ENCODE peak calls at places on chromosome 4, in five cellular contexts. T is breast epithelium; P is heart left ventricle; G is CD8-positive, alpha-beta memory T cell; F is ovary. U is an unnamed sample. For H3K27me3, the result is how much of the 10 kb centered on the place peaks cover.

GRCh38 chr4:70903282-70903603 is 1.1 kb downstream of the MOB1B start:
- DNase-seq in T (no peak), G (no peak), F (no peak), P (no peak), U (no peak)

GRCh38 chr4:15336410-15337184 is 91.2 kb upstream of the C1QTNF7 start:
- DNase-seq in T (no peak), F (no peak), P (no peak), G (no peak), U (no peak)

GRCh38 chr4:100428051-100428450 is 89.8 kb downstream of the EMCN start:
- DNase-seq in G (no peak), P (no peak), F (no peak), T (no peak), U (no peak)

GRCh38 chr4:140755811-140756291 is 334 bp downstream of the TBC1D9 start:
- DNase-seq in G (no peak), T (peak), F (peak), P (peak), U (peak)

GRCh38 chr4:127370495-127371069 is 262.2 kb upstream of the INTU start:
- DNase-seq in P (no peak), F (no peak), T (no peak), G (no peak), U (no peak)

GRCh38 chr4:61828960-61829359 is 628.8 kb downstream of the ADGRL3 start:
- DNase-seq in P (no peak), G (no peak), T (no peak), F (no peak), U (no peak)

GRCh38 chr4:95250544-95251137 is 298.1 kb downstream of the UNC5C start:
- DNase-seq in P (no peak), T (no peak), G (no peak), F (no peak), U (no peak)

GRCh38 chr4:88843067-88843723 is 145.6 kb upstream of the NAP1L5 start:
- DNase-seq in P (no peak), T (no peak), F (no peak), G (no peak), U (no peak)

GRCh38 chr4:76354517-76355473 is 48.3 kb downstream of the STBD1 start:
- DNase-seq in T (no peak), G (peak), P (no peak), F (no peak), U (no peak)

GRCh38 chr4:184384056-184384809 is 90.1 kb downstream of the IRF2 start:
- DNase-seq in G (no peak), P (no peak), F (peak), T (no peak), U (peak)

GRCh38 chr4:155025762-155026457 is 182.5 kb upstream of the NPY2R start:
- DNase-seq in F (no peak), T (no peak), P (no peak), G (no peak), U (peak)

GRCh38 chr4:23717528-23718248 is 172.2 kb downstream of the PPARGC1A start:
- DNase-seq in P (no peak), T (no peak), G (no peak), F (no peak), U (no peak)

GRCh38 chr4:62344474-62344873 is 1144.3 kb downstream of the ADGRL3 start:
- DNase-seq in G (no peak), P (no peak), T (no peak), F (no peak), U (no peak)

GRCh38 chr4:10099521-10100325 is 16.9 kb downstream of the WDR1 start:
- DNase-seq in P (no peak), T (no peak), G (peak), F (no peak), U (no peak)

GRCh38 chr4:71571346-71571745 is 212.5 kb downstream of the GC start:
- DNase-seq in F (no peak), T (no peak), P (no peak), G (no peak), U (no peak)

GRCh38 chr4:119873794-119874325 is 192.8 kb downstream of the MAD2L1 start:
- DNase-seq in F (no peak), T (no peak), G (no peak), P (no peak), U (no peak)

GRCh38 chr4:173505924-173506779 is 23.9 kb downstream of the HAND2 start:
- DNase-seq in F (peak), G (no peak), P (peak), T (no peak), U (peak)

GRCh38 chr4:155629831-155630425 is 36.7 kb upstream of the GUCY1A1 start:
- DNase-seq in P (no peak), T (no peak), G (no peak), F (no peak), U (no peak)

GRCh38 chr4:70183168-70183939 is 12.2 kb upstream of the ODAM start:
- DNase-seq in G (no peak), P (no peak), F (no peak), T (no peak), U (no peak)

GRCh38 chr4:168796362-168797106 is 213.5 kb downstream of the CBR4 start:
- DNase-seq in T (no peak), G (no peak), P (no peak), F (no peak), U (no peak)

GRCh38 chr4:40038972-40039371 is 17.7 kb upstream of the N4BP2 start:
- DNase-seq in F (no peak), T (no peak), G (no peak), P (no peak), U (no peak)

GRCh38 chr4:16082424-16083216 is 1.2 kb downstream of the PROM1 start:
- DNase-seq in G (no peak), T (peak), F (no peak), P (peak), U (no peak)

GRCh38 chr4:142396279-142396678 is 449.8 kb downstream of the INPP4B start:
- DNase-seq in G (no peak), P (no peak), T (no peak), F (no peak), U (no peak)

GRCh38 chr4:45554423-45554822 is 569.4 kb downstream of the GABRG1 start:
- DNase-seq in F (no peak), T (no peak), P (no peak), G (no peak), U (no peak)

GRCh38 chr4:72568959-72569718 is at the start of gene ADAMTS3:
- DNase-seq in F (peak), P (peak), T (peak), G (no peak), U (no peak)

GRCh38 chr4:2059034-2059725 is at the start of gene NAT8L:
- DNase-seq in G (peak), T (no peak), F (no peak), P (peak), U (no peak)

GRCh38 chr4:24001945-24002640 is 112.2 kb upstream of the PPARGC1A start:
- DNase-seq in F (no peak), G (no peak), T (no peak), P (no peak), U (no peak)

GRCh38 chr4:28350485-28350884 is 1489.8 kb downstream of the STIM2 start:
- DNase-seq in F (no peak), G (no peak), T (no peak), P (no peak), U (no peak)

GRCh38 chr4:133143775-133144430 is 5.2 kb upstream of the PCDH10 start:
- DNase-seq in P (no peak), T (no peak), F (no peak), G (no peak), U (no peak)

GRCh38 chr4:3712936-3713335 is 53.2 kb upstream of the ADRA2C start:
- DNase-seq in T (no peak), P (peak), G (no peak), F (no peak), U (no peak)

GRCh38 chr4:149203256-149204001 is 612.2 kb downstream of the IQCM start:
- DNase-seq in F (no peak), T (no peak), G (no peak), P (no peak), U (no peak)

GRCh38 chr4:70838400-70838971 is 1.2 kb downstream of the GRSF1 start:
- DNase-seq in P (no peak), T (no peak), G (no peak), F (no peak), U (no peak)

GRCh38 chr4:1786544-1787362 is 6.3 kb upstream of the FGFR3 start:
- DNase-seq in T (no peak), F (no peak), G (no peak), P (no peak), U (no peak)

GRCh38 chr4:21884615-21885014 is 64.0 kb downstream of the KCNIP4 start:
- DNase-seq in F (no peak), T (no peak), G (no peak), P (no peak), U (no peak)

GRCh38 chr4:176002007-176002623 is 63.5 kb upstream of the WDR17 start:
- DNase-seq in F (no peak), G (no peak), T (no peak), P (peak), U (no peak)

GRCh38 chr4:156838761-156839160 is 132.8 kb downstream of the PDGFC start:
- DNase-seq in F (no peak), T (no peak), P (no peak), G (no peak), U (no peak)

GRCh38 chr4:83335691-83336090 is 1.0 kb upstream of the HPSE start:
- DNase-seq in F (peak), P (no peak), T (no peak), G (no peak), U (peak)
- H3K27me3 ChIP-seq in F (under half), P (under half), T (under half), G (under half), U (under half)

GRCh38 chr4:54107951-54108740 is 8.2 kb downstream of the GSX2 start:
- DNase-seq in T (no peak), F (no peak), P (no peak), G (no peak), U (no peak)

GRCh38 chr4:54110019-54110416 is 10.1 kb downstream of the GSX2 start:
- DNase-seq in G (no peak), T (no peak), P (no peak), F (no peak), U (no peak)

GRCh38 chr4:54104907-54105306 is 4.9 kb downstream of the GSX2 start:
- DNase-seq in F (no peak), G (no peak), P (no peak), T (no peak), U (no peak)

DNA sequence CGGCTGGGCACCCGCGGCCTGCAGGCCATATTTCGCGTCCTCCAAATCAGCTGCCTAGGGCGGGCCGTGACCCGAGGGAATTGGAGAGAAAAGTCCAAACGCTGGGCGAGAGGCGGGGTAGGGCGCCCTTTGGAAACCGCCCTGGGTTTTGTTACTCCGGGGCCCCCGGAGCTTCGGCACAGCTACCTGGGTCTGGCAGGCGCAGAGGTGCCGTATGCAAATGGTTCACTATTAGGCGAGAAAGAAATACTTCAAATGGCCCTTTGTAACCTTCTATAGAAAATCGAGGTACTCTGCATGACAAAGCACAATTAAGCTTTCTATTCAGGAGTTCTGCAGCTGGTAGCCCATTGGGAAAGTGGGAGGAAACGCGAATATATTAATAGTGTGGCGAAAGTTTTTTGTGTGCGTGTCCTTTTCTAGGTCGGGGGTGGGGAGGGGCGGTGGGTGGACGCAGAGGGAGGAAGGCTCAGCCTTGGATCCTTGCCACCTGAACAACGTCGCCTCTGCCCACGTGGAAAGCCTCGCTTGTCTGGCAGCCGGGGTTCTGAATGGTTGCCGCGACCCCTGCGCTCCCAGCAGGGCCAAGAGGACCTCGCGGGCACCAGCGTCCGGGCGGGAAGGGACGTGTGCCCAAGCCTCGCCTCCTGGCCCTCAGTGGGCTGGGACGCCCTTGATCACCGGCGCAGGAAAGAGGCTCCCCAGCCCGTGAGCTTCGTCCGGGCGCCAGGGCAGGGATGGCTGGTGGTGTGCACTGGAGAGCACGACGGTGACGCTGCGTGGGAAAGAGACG is 9.5 kb downstream of the GSX2 start:
- DNase-seq in G (no peak), T (no peak), F (no peak), P (no peak), U (no peak)
- H3K27me3 ChIP-seq in G (half or more), T (under half), F (under half), P (under half), U (half or more)

GRCh38 chr4:41757521-41758156 is 9.1 kb upstream of the PHOX2B start:
- DNase-seq in P (no peak), T (no peak), G (no peak), F (no peak), U (no peak)
- H3K27me3 ChIP-seq in P (under half), T (under half), G (under half), F (under half), U (under half)

GRCh38 chr4:8703857-8704495 is 111.4 kb downstream of the CPZ start:
- DNase-seq in T (peak), G (no peak), F (no peak), P (peak), U (no peak)

GRCh38 chr4:8704632-8705031 is 112.1 kb downstream of the CPZ start:
- DNase-seq in P (peak), F (peak), T (peak), G (no peak), U (no peak)

GRCh38 chr4:8702020-8702495 is 109.5 kb downstream of the CPZ start:
- DNase-seq in G (no peak), T (no peak), P (no peak), F (peak), U (no peak)

GRCh38 chr4:8702516-8703400 is 110.2 kb downstream of the CPZ start:
- DNase-seq in P (no peak), T (no peak), G (no peak), F (peak), U (no peak)

GRCh38 chr4:8703401-8703696 is 110.8 kb downstream of the CPZ start:
- DNase-seq in P (no peak), F (no peak), T (peak), G (no peak), U (no peak)
- H3K27me3 ChIP-seq in P (under half), F (under half), T (under half), G (under half), U (under half)

U was measured in tibial nerve.